ENCODE peak calls at places on chromosomes 1 and 21, in six cellular contexts. X, E, I, U, V and O are unnamed samples.

GRCh38 chr1:91750398-91750996 is 135.5 kb downstream of the TGFBR3 start:
- DNase-seq in U (no peak), X (no peak), I (no peak), V (no peak), E (no peak), O (no peak)

GRCh38 chr1:180953791-180954721 is 41.4 kb downstream of the KIAA1614 start:
- DNase-seq in V (peak), U (no peak), E (peak), I (peak), X (peak), O (peak)

GRCh38 chr1:9061252-9061948 is 8.0 kb downstream of the SLC2A5 start:
- DNase-seq in U (no peak), I (no peak), X (no peak), E (no peak), V (no peak), O (no peak)

GRCh38 chr1:28154083-28154594 is 22.4 kb downstream of the PTAFR start:
- DNase-seq in E (no peak), V (no peak), X (no peak), I (no peak), U (no peak), O (no peak)

GRCh38 chr1:14254184-14254583 is 344.3 kb upstream of the KAZN start:
- DNase-seq in I (no peak), E (no peak), V (peak), X (no peak), U (no peak), O (no peak)

GRCh38 chr1:230002164-230002803 is 64.8 kb upstream of the GALNT2 start:
- DNase-seq in E (no peak), V (no peak), I (peak), U (no peak), X (no peak), O (no peak)

GRCh38 chr21:38945536-38946245 is 140.0 kb downstream of the ETS2 start:
- DNase-seq in I (no peak), X (no peak), U (no peak), E (no peak), V (no peak), O (no peak)

GRCh38 chr1:111963985-111964738 is 25.3 kb downstream of the KCND3 start:
- DNase-seq in X (no peak), V (no peak), I (peak), U (no peak), E (no peak), O (no peak)

GRCh38 chr1:204624631-204625216 is 60.8 kb downstream of the LRRN2 start:
- DNase-seq in V (no peak), E (no peak), U (no peak), X (no peak), I (no peak), O (no peak)

GRCh38 chr21:21137986-21138385 is 139.8 kb downstream of the NCAM2 start:
- DNase-seq in U (no peak), E (no peak), I (no peak), V (no peak), X (peak), O (no peak)